ENCODE peak calls at places on chromosome 6, in seven cellular contexts. P is cardiac fibroblast, D is sigmoid colon, H is epithelial cell of esophagus, A is Panc1, J is body of pancreas, Q is astrocyte of the spinal cord. X is an unnamed sample.

GRCh38 chr6:28982476-28983266 is 22.4 kb downstream of the ZNF311 start:
- DNase-seq in A (no peak), H (peak), D (no peak), J (peak), P (peak), Q (peak), X (peak)

GRCh38 chr6:16956371-16956770 is 145.5 kb upstream of the STMND1 start:
- DNase-seq in D (no peak), A (no peak), Q (no peak), H (no peak), J (no peak), P (no peak), X (no peak)

GRCh38 chr6:163565140-163565539 is 150.6 kb downstream of the QKI start:
- DNase-seq in J (no peak), P (peak), D (no peak), Q (peak), A (no peak), H (no peak), X (no peak)

GRCh38 chr6:36289281-36290018 is 19.6 kb downstream of the PNPLA1 start:
- DNase-seq in P (no peak), Q (no peak), A (no peak), H (peak), J (no peak), D (no peak), X (no peak)

GRCh38 chr6:35691027-35691824 is 2.5 kb upstream of the FKBP5 start:
- DNase-seq in H (peak), D (peak), P (peak), J (peak), Q (no peak), A (no peak), X (no peak)

GRCh38 chr6:67689329-67689728 is 945.8 kb upstream of the ADGRB3 start:
- DNase-seq in H (no peak), A (no peak), D (no peak), J (no peak), P (no peak), Q (no peak), X (no peak)

GRCh38 chr6:156731436-156731835 is 45.7 kb upstream of the ARID1B start:
- DNase-seq in A (no peak), J (no peak), Q (peak), H (peak), P (peak), D (no peak), X (no peak)

GRCh38 chr6:140992678-140993077 is 1140.0 kb upstream of the GJE1 start:
- DNase-seq in P (no peak), J (no peak), Q (no peak), D (no peak), A (no peak), H (no peak), X (no peak)

GRCh38 chr6:152669894-152670293 is 27.8 kb upstream of the MYCT1 start:
- DNase-seq in P (peak), A (no peak), H (peak), D (no peak), Q (peak), J (no peak), X (no peak)
- TF ChIP-seq CTCF in P (peak), A (peak), H (peak), D (peak), Q (peak), J (no peak), X (peak)

GRCh38 chr6:14454467-14454763 is 336.8 kb downstream of the CD83 start:
- DNase-seq in D (no peak), H (peak), J (no peak), P (no peak), A (no peak), Q (no peak), X (peak)

GRCh38 chr6:14450133-14451040 is 332.8 kb downstream of the CD83 start:
- DNase-seq in H (no peak), D (no peak), A (no peak), P (no peak), J (no peak), Q (no peak), X (no peak)

GRCh38 chr6:14452567-14453527 is 335.3 kb downstream of the CD83 start:
- DNase-seq in D (no peak), H (no peak), P (no peak), J (no peak), A (no peak), Q (no peak), X (peak)

GRCh38 chr6:14453712-14454466 is 336.3 kb downstream of the CD83 start:
- DNase-seq in A (no peak), P (no peak), Q (no peak), D (no peak), H (no peak), J (no peak), X (peak)

DNA sequence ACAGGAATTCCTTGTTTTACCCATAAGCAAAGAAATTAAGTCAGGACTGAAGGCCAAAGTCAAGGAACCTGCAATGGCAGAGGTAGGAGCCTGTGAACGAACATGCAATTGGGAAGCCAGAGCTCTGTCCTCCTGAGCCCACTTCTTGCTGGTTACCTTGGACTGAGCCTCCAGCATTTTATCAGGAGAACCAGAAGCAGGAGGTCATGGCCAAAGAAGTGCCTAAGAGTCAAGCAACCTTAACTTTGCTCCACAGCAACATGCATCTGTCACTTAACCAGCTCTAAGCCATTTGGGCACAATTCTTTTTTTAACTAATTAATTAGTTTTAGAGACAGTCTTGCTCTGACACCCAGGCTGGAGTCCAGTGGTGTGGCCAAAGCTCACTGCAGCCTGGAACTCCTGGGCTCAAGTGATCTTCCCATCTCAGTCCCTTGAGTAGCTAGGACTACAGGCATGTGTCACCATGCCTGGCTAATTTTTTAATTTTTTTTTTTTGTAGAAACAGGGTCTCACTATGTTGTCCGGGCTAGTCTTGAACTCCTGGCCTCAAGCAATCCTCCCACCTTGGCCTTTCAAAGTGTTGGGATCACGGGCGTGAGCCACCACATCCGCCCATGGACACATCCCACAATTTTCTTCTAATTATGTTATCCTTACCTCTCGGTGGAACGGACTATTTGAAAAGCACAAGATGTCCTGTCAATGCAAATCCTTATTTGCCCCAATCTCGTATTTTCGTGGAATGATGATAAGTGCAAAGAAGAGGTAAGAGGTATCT is 334.2 kb downstream of the CD83 start:
- DNase-seq in P (no peak), J (no peak), D (no peak), Q (no peak), H (no peak), A (no peak), X (no peak)
- H3K4me3 ChIP-seq in P (no peak), J (no peak), D (no peak), Q (no peak), H (no peak), A (no peak), X (no peak)

DNA sequence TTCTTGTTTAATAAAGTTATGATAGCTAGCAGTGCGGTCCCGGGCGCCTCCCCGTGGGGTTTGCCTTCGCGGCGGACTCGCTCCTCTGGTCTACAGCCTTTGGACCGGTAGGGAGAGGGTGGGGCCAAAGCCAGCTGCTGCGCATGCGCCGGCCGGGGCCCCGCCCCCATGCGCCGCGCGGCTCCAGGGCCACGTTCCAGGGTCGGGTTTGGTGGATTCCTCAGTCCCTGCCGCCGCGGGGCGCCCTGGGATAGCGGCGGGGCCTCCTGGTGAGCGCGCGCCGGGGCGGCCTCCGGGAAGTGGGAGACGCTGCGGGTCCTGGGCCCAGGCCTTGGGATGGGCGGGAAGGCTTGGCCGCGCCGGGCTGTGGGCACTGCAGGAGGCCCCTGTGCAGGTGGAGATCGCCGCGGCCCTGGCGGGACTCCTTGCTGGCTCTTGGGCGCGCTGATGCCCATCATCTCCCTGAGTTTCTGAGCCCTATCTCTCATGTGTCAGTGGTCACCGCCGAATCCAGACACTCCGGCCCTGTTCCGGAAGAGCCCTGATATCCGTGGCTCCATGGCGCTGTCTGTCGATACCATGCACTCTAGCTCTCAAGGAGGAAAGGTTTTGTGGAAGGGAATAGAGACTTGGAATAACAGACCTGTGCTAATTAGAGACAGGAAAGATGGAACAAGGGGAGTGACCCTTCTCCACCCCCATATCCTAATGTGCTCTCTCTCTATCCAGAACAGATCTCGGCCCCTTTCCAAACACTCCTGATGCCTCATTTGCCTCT is at the start of gene VARS2:
- DNase-seq in A (peak), H (peak), P (peak), D (peak), J (peak), Q (peak), X (peak)
- TF ChIP-seq CTCF in A (peak), H (peak), P (peak), D (no peak), J (peak), Q (peak), X (peak)

GRCh38 chr6:14108571-14109410 is 8.8 kb upstream of the CD83 start:
- DNase-seq in J (no peak), D (no peak), H (peak), Q (no peak), A (no peak), P (no peak), X (no peak)
- H3K4me3 ChIP-seq in J (no peak), D (no peak), H (no peak), Q (no peak), A (no peak), P (no peak), X (no peak)

GRCh38 chr6:91575032-91575431 is 988.2 kb upstream of the MAP3K7 start:
- DNase-seq in H (no peak), A (no peak), D (no peak), P (no peak), J (no peak), Q (peak), X (no peak)
- TF ChIP-seq CTCF in H (no peak), A (no peak), D (no peak), P (no peak), J (no peak), Q (no peak), X (no peak)

GRCh38 chr6:99822741-99823512 is 171.1 kb downstream of the MCHR2 start:
- DNase-seq in H (peak), A (peak), P (peak), J (peak), D (no peak), Q (peak), X (peak)
- H3K4me3 ChIP-seq in H (peak), A (no peak), P (peak), J (no peak), D (no peak), Q (peak), X (peak)

GRCh38 chr6:7218586-7218985 is 94.4 kb downstream of the SSR1 start:
- DNase-seq in D (no peak), H (peak), P (peak), A (no peak), J (no peak), Q (no peak), X (no peak)
- TF ChIP-seq CTCF in D (no peak), H (peak), P (no peak), A (no peak), J (no peak), Q (no peak), X (no peak)

DNA sequence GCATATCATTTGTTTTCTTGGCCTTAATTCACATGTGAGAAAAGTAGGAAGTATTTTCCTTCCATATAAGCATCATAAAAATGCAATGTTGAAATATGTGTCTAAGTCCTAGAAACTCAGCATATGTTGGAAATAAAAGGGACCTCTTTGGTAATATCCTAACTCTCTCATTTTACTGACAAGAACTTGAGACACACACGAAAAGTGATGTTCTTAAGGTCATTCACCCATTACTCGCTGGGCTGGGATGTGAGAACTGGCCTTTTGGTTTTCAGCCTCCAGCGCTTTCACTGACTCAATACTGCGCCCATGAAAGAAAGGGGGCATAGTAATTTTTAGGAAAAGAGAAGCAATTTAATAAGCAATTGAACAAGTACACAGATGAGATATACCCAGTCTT is 153.5 kb upstream of the SCGN start:
- DNase-seq in H (no peak), Q (no peak), A (no peak), D (no peak), J (no peak), P (no peak), X (no peak)
- H3K4me3 ChIP-seq in H (no peak), Q (no peak), A (no peak), D (no peak), J (no peak), P (no peak), X (no peak)

GRCh38 chr6:137904822-137905617 is 38.0 kb downstream of the TNFAIP3 start:
- DNase-seq in J (peak), D (no peak), A (no peak), Q (peak), P (no peak), H (peak), X (no peak)

GRCh38 chr6:137906020-137906472 is 39.0 kb downstream of the TNFAIP3 start:
- DNase-seq in J (no peak), A (no peak), H (no peak), P (no peak), Q (no peak), D (no peak), X (no peak)

GRCh38 chr6:137903933-137904821 is 37.1 kb downstream of the TNFAIP3 start:
- DNase-seq in Q (no peak), A (no peak), P (peak), J (no peak), H (peak), D (no peak), X (no peak)

GRCh38 chr6:137909533-137909932 is 42.5 kb downstream of the TNFAIP3 start:
- DNase-seq in H (no peak), A (no peak), J (no peak), Q (no peak), D (no peak), P (no peak), X (no peak)

DNA sequence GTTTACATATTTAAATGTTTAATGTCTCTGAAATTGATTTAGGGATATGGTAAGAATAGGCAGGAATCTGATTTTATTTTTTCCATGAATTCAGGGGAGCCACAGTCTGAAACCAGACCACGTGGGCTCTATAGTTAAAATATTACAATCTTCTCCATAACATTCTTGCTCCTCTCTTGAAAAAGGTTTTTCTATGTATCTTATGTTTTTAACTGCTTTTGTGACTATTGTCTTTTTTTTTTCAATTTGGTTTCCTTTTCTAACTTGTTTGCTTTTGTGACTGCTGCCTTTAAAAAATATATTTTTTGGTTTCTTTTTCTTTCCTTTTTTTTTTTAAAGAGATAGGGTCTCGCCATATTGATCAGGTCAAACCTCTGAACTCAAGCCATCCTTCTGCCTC is 40.1 kb downstream of the TNFAIP3 start:
- DNase-seq in Q (no peak), J (no peak), H (no peak), A (no peak), D (no peak), P (no peak), X (no peak)
- TF ChIP-seq CTCF in Q (no peak), J (no peak), H (no peak), A (no peak), D (no peak), P (no peak), X (no peak)

X was measured in LNCaP clone FGC.